ENCODE peak calls at places on chromosomes 3 and 15, in eight cellular contexts. One of them, this sample, is unnamed.

GRCh38 chr15:101501703-101502373 is 12.3 kb upstream of the PCSK6 start:
- DNase-seq in heart right ventricle: no peak
- DNase-seq in A549: peak; percentile 51
- DNase-seq in effector memory CD4-positive, alpha-beta T cell: no peak
- DNase-seq in uterus: no peak
- DNase-seq in esophagus muscularis mucosa: peak; percentile 86
- DNase-seq in brain microvascular endothelial cell: peak; percentile 28
- DNase-seq in mammary epithelial cell: no peak
- DNase-seq in this sample: no peak

GRCh38 chr3:154132777-154133375 is 11.7 kb downstream of the ARHGEF26 start:
- DNase-seq in heart right ventricle: no peak
- DNase-seq in A549: no peak
- DNase-seq in effector memory CD4-positive, alpha-beta T cell: no peak
- DNase-seq in uterus: no peak
- DNase-seq in esophagus muscularis mucosa: peak; percentile 37
- DNase-seq in brain microvascular endothelial cell: no peak
- DNase-seq in mammary epithelial cell: peak; percentile 39
- DNase-seq in this sample: no peak

GRCh38 chr15:33191641-33192040 is 2.9 kb downstream of the FMN1 start:
- DNase-seq in heart right ventricle: no peak
- DNase-seq in A549: no peak
- DNase-seq in effector memory CD4-positive, alpha-beta T cell: no peak
- DNase-seq in uterus: no peak
- DNase-seq in esophagus muscularis mucosa: no peak
- DNase-seq in brain microvascular endothelial cell: no peak
- DNase-seq in mammary epithelial cell: no peak
- DNase-seq in this sample: no peak

GRCh38 chr15:44729394-44729913 is 6.9 kb upstream of the TRIM69 start:
- DNase-seq in heart right ventricle: peak; percentile 31
- DNase-seq in A549: no peak
- DNase-seq in effector memory CD4-positive, alpha-beta T cell: no peak
- DNase-seq in uterus: no peak
- DNase-seq in esophagus muscularis mucosa: no peak
- DNase-seq in brain microvascular endothelial cell: no peak
- DNase-seq in mammary epithelial cell: no peak
- DNase-seq in this sample: peak; percentile 46

GRCh38 chr3:57094606-57095005 is 34.1 kb downstream of the SPATA12 start:
- DNase-seq in heart right ventricle: no peak
- DNase-seq in A549: no peak
- DNase-seq in effector memory CD4-positive, alpha-beta T cell: no peak
- DNase-seq in uterus: no peak
- DNase-seq in esophagus muscularis mucosa: no peak
- DNase-seq in brain microvascular endothelial cell: no peak
- DNase-seq in mammary epithelial cell: no peak
- DNase-seq in this sample: no peak

GRCh38 chr3:78736863-78737262 is 1030.9 kb downstream of the ROBO1 start:
- DNase-seq in heart right ventricle: no peak
- DNase-seq in A549: peak; percentile 43
- DNase-seq in effector memory CD4-positive, alpha-beta T cell: no peak
- DNase-seq in uterus: no peak
- DNase-seq in esophagus muscularis mucosa: no peak
- DNase-seq in brain microvascular endothelial cell: no peak
- DNase-seq in mammary epithelial cell: peak; percentile 98
- DNase-seq in this sample: no peak

GRCh38 chr3:102265720-102266119 is 169.1 kb upstream of the ZPLD1 start:
- DNase-seq in heart right ventricle: no peak
- DNase-seq in A549: no peak
- DNase-seq in effector memory CD4-positive, alpha-beta T cell: no peak
- DNase-seq in uterus: no peak
- DNase-seq in esophagus muscularis mucosa: no peak
- DNase-seq in brain microvascular endothelial cell: no peak
- DNase-seq in mammary epithelial cell: no peak
- DNase-seq in this sample: no peak

GRCh38 chr3:179046497-179047353 is 24.9 kb downstream of the ZMAT3 start:
- DNase-seq in heart right ventricle: no peak
- DNase-seq in A549: no peak
- DNase-seq in effector memory CD4-positive, alpha-beta T cell: no peak
- DNase-seq in uterus: no peak
- DNase-seq in esophagus muscularis mucosa: no peak
- DNase-seq in brain microvascular endothelial cell: peak; percentile 64
- DNase-seq in mammary epithelial cell: no peak
- DNase-seq in this sample: no peak

GRCh38 chr15:101499863-101500713 is 10.6 kb upstream of the PCSK6 start:
- DNase-seq in heart right ventricle: peak; percentile 70
- DNase-seq in A549: no peak
- DNase-seq in effector memory CD4-positive, alpha-beta T cell: no peak
- DNase-seq in uterus: no peak
- DNase-seq in esophagus muscularis mucosa: peak; percentile 89
- DNase-seq in brain microvascular endothelial cell: no peak
- DNase-seq in mammary epithelial cell: no peak
- DNase-seq in this sample: no peak

GRCh38 chr15:27271258-27271657 is 300.3 kb downstream of the GABRG3 start:
- DNase-seq in heart right ventricle: no peak
- DNase-seq in A549: no peak
- DNase-seq in effector memory CD4-positive, alpha-beta T cell: no peak
- DNase-seq in uterus: no peak
- DNase-seq in esophagus muscularis mucosa: no peak
- DNase-seq in brain microvascular endothelial cell: no peak
- DNase-seq in mammary epithelial cell: no peak
- DNase-seq in this sample: no peak

GRCh38 chr15:95286316-95286880 is 1044.1 kb upstream of the NR2F2 start:
- DNase-seq in heart right ventricle: no peak
- DNase-seq in A549: no peak
- DNase-seq in effector memory CD4-positive, alpha-beta T cell: no peak
- DNase-seq in uterus: no peak
- DNase-seq in esophagus muscularis mucosa: no peak
- DNase-seq in brain microvascular endothelial cell: no peak
- DNase-seq in mammary epithelial cell: no peak
- DNase-seq in this sample: no peak

GRCh38 chr15:32688151-32688639 is 29.6 kb upstream of the GREM1 start:
- DNase-seq in heart right ventricle: no peak
- DNase-seq in A549: peak; percentile 85
- DNase-seq in effector memory CD4-positive, alpha-beta T cell: no peak
- DNase-seq in uterus: no peak
- DNase-seq in esophagus muscularis mucosa: peak; percentile 55
- DNase-seq in brain microvascular endothelial cell: peak; percentile 62
- DNase-seq in mammary epithelial cell: peak; percentile 53
- DNase-seq in this sample: no peak

DNA sequence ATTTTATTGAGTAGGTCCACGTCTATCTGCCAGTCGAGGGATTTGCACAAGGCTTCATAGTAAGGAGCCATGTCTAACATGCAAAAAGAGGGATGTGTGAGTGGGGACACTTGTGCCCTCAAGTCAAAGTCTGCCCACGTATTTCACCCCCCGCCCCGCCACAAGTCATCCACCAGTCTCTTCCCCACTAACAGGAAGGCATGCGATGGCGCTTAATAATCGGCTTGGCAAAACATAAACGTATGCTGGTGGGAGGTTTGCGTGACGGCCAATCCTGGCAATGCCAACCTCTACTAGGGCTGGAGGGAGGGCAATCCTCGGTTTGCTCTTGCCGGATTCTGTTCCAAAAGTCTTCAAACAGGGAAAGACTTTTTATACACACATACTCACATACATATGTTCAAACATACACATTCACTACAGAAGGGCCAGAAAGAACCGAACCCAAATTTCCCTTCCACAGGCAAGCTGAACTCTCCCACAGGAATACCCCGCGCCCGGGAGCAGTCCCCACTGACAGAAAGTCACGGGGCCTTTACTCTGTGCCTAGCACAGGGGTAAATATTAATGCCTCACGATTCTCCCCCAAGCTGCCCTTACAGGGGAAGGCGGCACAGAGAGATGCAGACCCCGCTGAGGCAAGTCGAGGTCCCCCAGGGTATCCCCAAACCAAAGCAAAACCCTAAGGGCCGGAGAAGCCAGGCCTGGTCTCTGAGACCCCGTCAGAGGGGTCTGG is 675 bp downstream of the PSMD6 start:
- DNase-seq in heart right ventricle: no peak
- DNase-seq in A549: no peak
- DNase-seq in effector memory CD4-positive, alpha-beta T cell: peak; percentile 16
- DNase-seq in uterus: no peak
- DNase-seq in esophagus muscularis mucosa: no peak
- DNase-seq in brain microvascular endothelial cell: no peak
- DNase-seq in mammary epithelial cell: peak; percentile 35
- DNase-seq in this sample: no peak
- H3K27ac ChIP-seq in heart right ventricle: peak overlapping the region; percentile 87
- H3K27ac ChIP-seq in A549: peak overlapping the region; percentile 84
- H3K27ac ChIP-seq in effector memory CD4-positive, alpha-beta T cell: peak overlapping the region; percentile 86
- H3K27ac ChIP-seq in uterus: peak overlapping the region; percentile 81
- H3K27ac ChIP-seq in esophagus muscularis mucosa: peak overlapping the region; percentile 86
- H3K27ac ChIP-seq in brain microvascular endothelial cell: peak overlapping the region; percentile 75
- H3K27ac ChIP-seq in mammary epithelial cell: peak overlapping the region; percentile 90
- H3K27ac ChIP-seq in this sample: no peak overlapping the region

GRCh38 chr3:46812237-46812791 is 50.9 kb downstream of the MYL3 start:
- DNase-seq in heart right ventricle: peak; percentile 44
- DNase-seq in A549: peak; percentile 21
- DNase-seq in effector memory CD4-positive, alpha-beta T cell: peak; percentile 56
- DNase-seq in uterus: peak; percentile 75
- DNase-seq in esophagus muscularis mucosa: no peak
- DNase-seq in brain microvascular endothelial cell: peak; percentile 50
- DNase-seq in mammary epithelial cell: peak; percentile 47
- DNase-seq in this sample: no peak

DNA sequence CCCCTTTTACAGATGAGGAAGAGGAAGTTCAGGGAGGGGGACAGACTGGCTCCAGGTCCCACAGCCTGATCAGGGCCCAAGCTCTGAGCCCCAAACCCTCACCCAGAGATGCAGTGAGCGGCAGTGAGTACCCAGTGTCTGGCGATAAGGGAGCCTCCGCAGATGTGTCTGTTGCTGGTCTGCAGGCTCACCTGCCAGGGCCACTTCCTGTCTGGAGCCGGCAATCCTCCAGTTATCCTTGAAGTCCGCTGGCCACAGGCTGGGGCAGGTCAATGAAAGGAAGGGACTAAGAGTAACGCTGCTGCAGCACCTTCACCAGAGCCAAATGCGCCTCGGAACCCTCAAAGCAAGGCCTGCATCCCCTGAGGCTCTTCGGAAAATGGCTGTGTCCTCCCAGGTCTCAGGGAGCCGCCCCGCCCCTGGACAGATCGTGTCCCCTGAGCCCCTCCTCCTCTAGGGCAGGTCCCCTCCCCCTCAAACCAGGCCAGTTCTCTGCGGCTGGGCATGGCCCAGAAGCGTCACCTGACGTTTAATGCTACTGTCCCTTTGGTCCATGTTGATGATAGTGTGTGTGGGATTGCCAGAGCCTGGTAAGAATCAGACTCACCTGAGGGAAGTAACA is 51.5 kb downstream of the MYL3 start:
- DNase-seq in heart right ventricle: no peak
- DNase-seq in A549: no peak
- DNase-seq in effector memory CD4-positive, alpha-beta T cell: no peak
- DNase-seq in uterus: no peak
- DNase-seq in esophagus muscularis mucosa: no peak
- DNase-seq in brain microvascular endothelial cell: no peak
- DNase-seq in mammary epithelial cell: no peak
- DNase-seq in this sample: no peak
- H3K27ac ChIP-seq in heart right ventricle: no peak overlapping the region
- H3K27ac ChIP-seq in A549: no peak overlapping the region
- H3K27ac ChIP-seq in effector memory CD4-positive, alpha-beta T cell: no peak overlapping the region
- H3K27ac ChIP-seq in uterus: no peak overlapping the region
- H3K27ac ChIP-seq in esophagus muscularis mucosa: peak overlapping the region; percentile 55
- H3K27ac ChIP-seq in brain microvascular endothelial cell: no peak overlapping the region
- H3K27ac ChIP-seq in mammary epithelial cell: no peak overlapping the region
- H3K27ac ChIP-seq in this sample: no peak overlapping the region

GRCh38 chr3:133475245-133476010 is 75.6 kb downstream of the BFSP2 start:
- DNase-seq in heart right ventricle: no peak
- DNase-seq in A549: no peak
- DNase-seq in effector memory CD4-positive, alpha-beta T cell: no peak
- DNase-seq in uterus: no peak
- DNase-seq in esophagus muscularis mucosa: no peak
- DNase-seq in brain microvascular endothelial cell: no peak
- DNase-seq in mammary epithelial cell: no peak
- DNase-seq in this sample: no peak
- H3K27ac ChIP-seq in heart right ventricle: peak overlapping the region; percentile 66
- H3K27ac ChIP-seq in A549: no peak overlapping the region
- H3K27ac ChIP-seq in effector memory CD4-positive, alpha-beta T cell: no peak overlapping the region
- H3K27ac ChIP-seq in uterus: no peak overlapping the region
- H3K27ac ChIP-seq in esophagus muscularis mucosa: peak overlapping the region; percentile 71
- H3K27ac ChIP-seq in brain microvascular endothelial cell: no peak overlapping the region
- H3K27ac ChIP-seq in mammary epithelial cell: no peak overlapping the region
- H3K27ac ChIP-seq in this sample: no peak overlapping the region

GRCh38 chr3:53162672-53163458 is 1.9 kb downstream of the PRKCD start:
- DNase-seq in heart right ventricle: no peak
- DNase-seq in A549: no peak
- DNase-seq in effector memory CD4-positive, alpha-beta T cell: peak; percentile 20
- DNase-seq in uterus: no peak
- DNase-seq in esophagus muscularis mucosa: no peak
- DNase-seq in brain microvascular endothelial cell: no peak
- DNase-seq in mammary epithelial cell: peak; percentile 36
- DNase-seq in this sample: no peak

GRCh38 chr3:53164911-53165310 is 3.9 kb downstream of the PRKCD start:
- DNase-seq in heart right ventricle: no peak
- DNase-seq in A549: no peak
- DNase-seq in effector memory CD4-positive, alpha-beta T cell: no peak
- DNase-seq in uterus: no peak
- DNase-seq in esophagus muscularis mucosa: no peak
- DNase-seq in brain microvascular endothelial cell: no peak
- DNase-seq in mammary epithelial cell: no peak
- DNase-seq in this sample: no peak

GRCh38 chr3:53161820-53162671 is 1.0 kb downstream of the PRKCD start:
- DNase-seq in heart right ventricle: peak; percentile 30
- DNase-seq in A549: peak; percentile 16
- DNase-seq in effector memory CD4-positive, alpha-beta T cell: peak; percentile 10
- DNase-seq in uterus: peak; percentile 37
- DNase-seq in esophagus muscularis mucosa: no peak
- DNase-seq in brain microvascular endothelial cell: no peak
- DNase-seq in mammary epithelial cell: peak; percentile 48
- DNase-seq in this sample: peak; percentile 42

GRCh38 chr3:53161345-53161819 is 373 bp downstream of the PRKCD start:
- DNase-seq in heart right ventricle: peak; percentile 38
- DNase-seq in A549: no peak
- DNase-seq in effector memory CD4-positive, alpha-beta T cell: no peak
- DNase-seq in uterus: peak; percentile 35
- DNase-seq in esophagus muscularis mucosa: no peak
- DNase-seq in brain microvascular endothelial cell: no peak
- DNase-seq in mammary epithelial cell: no peak
- DNase-seq in this sample: no peak

DNA sequence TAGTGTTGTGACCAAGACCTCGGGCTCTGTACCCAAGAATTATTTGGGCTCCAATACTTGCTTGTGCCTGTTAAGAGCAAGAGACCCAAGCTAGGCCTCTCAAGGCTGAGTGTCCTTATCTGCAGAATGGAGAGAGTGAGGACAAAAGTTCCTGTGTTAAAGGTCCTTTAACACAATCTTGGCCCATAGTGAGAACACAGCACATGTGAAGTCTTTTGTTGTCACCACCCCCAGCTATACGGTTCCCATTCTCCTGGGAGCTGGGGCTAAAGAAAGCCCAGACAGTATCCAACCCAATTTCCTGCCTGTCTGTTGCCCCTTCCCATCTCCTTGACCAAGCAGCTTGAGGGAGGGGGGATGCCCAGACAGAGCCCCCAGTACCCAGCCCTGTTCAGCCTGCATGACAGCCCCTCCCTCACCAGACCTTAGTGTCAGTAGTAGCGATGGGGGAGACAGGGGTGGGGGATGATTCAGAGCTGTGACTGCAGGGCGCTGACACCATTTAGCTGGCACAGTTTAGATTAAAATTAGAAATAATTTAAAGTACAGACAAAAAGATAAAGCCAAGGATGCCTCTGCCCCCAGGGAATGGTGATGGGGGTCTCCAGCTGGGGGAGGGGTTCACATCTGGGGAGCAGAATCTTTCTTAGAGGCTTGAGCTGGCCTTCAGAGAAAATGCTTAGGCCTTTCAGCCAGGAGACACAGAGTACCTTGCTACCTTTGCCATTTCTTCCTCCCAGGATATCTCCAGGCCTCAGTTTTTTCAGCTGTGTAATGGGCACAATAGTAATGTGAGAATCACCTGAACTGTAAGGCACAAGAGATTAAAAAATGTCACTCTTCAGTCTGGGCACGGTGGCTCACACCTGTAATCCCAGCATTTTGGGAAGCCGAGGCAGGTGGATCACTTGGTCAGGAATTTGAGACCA is 2.7 kb downstream of the PRKCD start:
- DNase-seq in heart right ventricle: no peak
- DNase-seq in A549: no peak
- DNase-seq in effector memory CD4-positive, alpha-beta T cell: no peak
- DNase-seq in uterus: no peak
- DNase-seq in esophagus muscularis mucosa: no peak
- DNase-seq in brain microvascular endothelial cell: no peak
- DNase-seq in mammary epithelial cell: no peak
- DNase-seq in this sample: no peak
- H3K27ac ChIP-seq in heart right ventricle: peak overlapping the region; percentile 4
- H3K27ac ChIP-seq in A549: no peak overlapping the region
- H3K27ac ChIP-seq in effector memory CD4-positive, alpha-beta T cell: peak overlapping the region; percentile 48
- H3K27ac ChIP-seq in uterus: no peak overlapping the region
- H3K27ac ChIP-seq in esophagus muscularis mucosa: peak overlapping the region; percentile 85
- H3K27ac ChIP-seq in brain microvascular endothelial cell: no peak overlapping the region
- H3K27ac ChIP-seq in mammary epithelial cell: no peak overlapping the region
- H3K27ac ChIP-seq in this sample: no peak overlapping the region